ENCODE peak calls at places on chromosomes 16 and 17, in six cellular contexts. U, O, Z, K, P and R are unnamed samples.

GRCh38 chr17:58354541-58355216 is 2.7 kb upstream of the SUPT4H1 start:
- DNase-seq in U (no peak), O (no peak), Z (no peak), K (no peak), P (peak), R (no peak)

GRCh38 chr17:47694018-47694817 is at the start of gene TBKBP1:
- DNase-seq in U (no peak), O (peak), Z (peak), K (peak), P (peak), R (peak)

GRCh38 chr16:65781855-65782254 is 584.6 kb upstream of the CDH5 start:
- DNase-seq in U (no peak), O (no peak), Z (peak), K (no peak), P (no peak), R (no peak)

GRCh38 chr17:66805567-66805966 is 29.4 kb upstream of the CACNG5 start:
- DNase-seq in U (no peak), O (no peak), Z (no peak), K (no peak), P (no peak), R (no peak)

GRCh38 chr17:38569701-38570512 is 35.8 kb downstream of the SRCIN1 start:
- DNase-seq in U (no peak), O (no peak), Z (no peak), K (no peak), P (no peak), R (no peak)

GRCh38 chr17:52537368-52537767 is 378.9 kb upstream of the CA10 start:
- DNase-seq in U (no peak), O (no peak), Z (no peak), K (no peak), P (no peak), R (no peak)

GRCh38 chr16:82824408-82824807 is 197.6 kb downstream of the CDH13 start:
- DNase-seq in U (no peak), O (no peak), Z (no peak), K (no peak), P (no peak), R (no peak)

GRCh38 chr17:76924345-76925332 is 56.4 kb downstream of the MGAT5B start:
- DNase-seq in U (no peak), O (no peak), Z (no peak), K (no peak), P (no peak), R (no peak)

GRCh38 chr16:85462405-85463227 is 150.5 kb upstream of the GSE1 start:
- DNase-seq in U (no peak), O (no peak), Z (no peak), K (no peak), P (peak), R (peak)

GRCh38 chr17:82229686-82230626 is 1.1 kb downstream of the SLC16A3 start:
- DNase-seq in U (no peak), O (peak), Z (peak), K (no peak), P (no peak), R (peak)

GRCh38 chr17:29593546-29594440 is 861 bp downstream of the ANKRD13B start:
- DNase-seq in U (no peak), O (no peak), Z (no peak), K (no peak), P (peak), R (peak)

GRCh38 chr17:32529604-32530003 is 42.8 kb downstream of the CDK5R1 start:
- DNase-seq in U (no peak), O (no peak), Z (no peak), K (no peak), P (no peak), R (no peak)

GRCh38 chr16:30005341-30006094 is 5.3 kb downstream of the DOC2A start:
- DNase-seq in U (no peak), O (peak), Z (peak), K (peak), P (peak), R (peak)

GRCh38 chr17:47692895-47693666 is 880 bp upstream of the TBKBP1 start:
- DNase-seq in U (no peak), O (no peak), Z (peak), K (no peak), P (no peak), R (peak)

GRCh38 chr17:40345161-40346034 is 19.1 kb downstream of the GJD3 start:
- DNase-seq in U (no peak), O (peak), Z (peak), K (peak), P (peak), R (peak)

GRCh38 chr17:10585529-10585928 is 36.1 kb upstream of the MYH2 start:
- DNase-seq in U (no peak), O (no peak), Z (no peak), K (no peak), P (peak), R (no peak)

GRCh38 chr16:81451753-81452680 is 7.4 kb downstream of the CMIP start:
- DNase-seq in U (no peak), O (peak), Z (no peak), K (no peak), P (peak), R (peak)

GRCh38 chr16:84648595-84649510 is 542 bp downstream of the KLHL36 start:
- DNase-seq in U (no peak), O (no peak), Z (no peak), K (peak), P (peak), R (peak)

GRCh38 chr17:29619251-29619650 is 3.5 kb downstream of the CORO6 start:
- DNase-seq in U (no peak), O (no peak), Z (peak), K (no peak), P (no peak), R (peak)

GRCh38 chr16:13770436-13770835 is 149.5 kb upstream of the ERCC4 start:
- DNase-seq in U (no peak), O (no peak), Z (no peak), K (no peak), P (no peak), R (no peak)

GRCh38 chr17:40437095-40437732 is 6.0 kb upstream of the IGFBP4 start:
- DNase-seq in U (no peak), O (no peak), Z (no peak), K (no peak), P (peak), R (peak)

GRCh38 chr17:65277576-65277975 is 140.4 kb downstream of the RGS9 start:
- DNase-seq in U (no peak), O (no peak), Z (no peak), K (no peak), P (no peak), R (no peak)

GRCh38 chr17:33602981-33603380 is 309.9 kb upstream of the ASIC2 start:
- DNase-seq in U (no peak), O (no peak), Z (no peak), K (no peak), P (no peak), R (no peak)

GRCh38 chr16:50207652-50208051 is 54.5 kb downstream of the TENT4B start:
- DNase-seq in U (no peak), O (no peak), Z (peak), K (no peak), P (no peak), R (no peak)

GRCh38 chr16:77896357-77896972 is 108.1 kb downstream of the VAT1L start:
- DNase-seq in U (no peak), O (no peak), Z (no peak), K (no peak), P (no peak), R (peak)

GRCh38 chr17:3557768-3558583 is at the start of gene TRPV3:
- DNase-seq in U (peak), O (no peak), Z (no peak), K (no peak), P (peak), R (no peak)

GRCh38 chr17:46106966-46107644 is 86.1 kb downstream of the KANSL1 start:
- DNase-seq in U (no peak), O (no peak), Z (no peak), K (no peak), P (no peak), R (no peak)

GRCh38 chr16:87665193-87665592 is 62.9 kb downstream of the JPH3 start:
- DNase-seq in U (no peak), O (no peak), Z (no peak), K (no peak), P (no peak), R (no peak)

GRCh38 chr16:87664792-87665191 is 62.5 kb downstream of the JPH3 start:
- DNase-seq in U (no peak), O (no peak), Z (no peak), K (no peak), P (no peak), R (no peak)

GRCh38 chr16:87662254-87663204 is 60.2 kb downstream of the JPH3 start:
- DNase-seq in U (no peak), O (no peak), Z (no peak), K (no peak), P (no peak), R (no peak)

GRCh38 chr16:87658564-87659225 is 56.4 kb downstream of the JPH3 start:
- DNase-seq in U (no peak), O (no peak), Z (no peak), K (no peak), P (no peak), R (no peak)

GRCh38 chr16:87661561-87661960 is 59.3 kb downstream of the JPH3 start:
- DNase-seq in U (no peak), O (peak), Z (peak), K (peak), P (peak), R (peak)
- TF ChIP-seq MAX in U (no peak), O (no peak), Z (no peak), K (no peak), P (peak), R (peak)

DNA sequence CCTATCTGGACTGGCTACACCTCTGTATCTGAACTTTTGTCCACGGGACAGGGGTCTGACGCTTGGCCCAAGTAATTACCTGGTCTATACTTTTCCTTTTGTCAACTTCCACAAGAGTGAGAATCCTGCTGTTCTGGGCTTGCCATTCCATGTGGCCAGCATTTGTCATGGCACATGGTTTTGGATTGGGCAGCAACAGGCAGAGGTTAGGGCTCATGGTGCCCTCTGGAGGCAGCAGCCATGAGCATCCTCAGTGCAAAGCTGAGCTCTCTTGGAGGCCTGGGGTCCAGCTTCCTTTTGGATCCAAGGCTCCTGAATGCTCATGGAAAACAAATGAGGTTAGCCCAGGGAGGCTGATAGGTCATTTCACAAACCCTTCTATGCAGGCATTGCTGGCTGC is 7.5 kb upstream of the EDC4 start:
- DNase-seq in U (no peak), O (peak), Z (peak), K (peak), P (no peak), R (peak)
- TF ChIP-seq CTCF in U (peak), O (peak), Z (peak), K (peak), P (peak), R (peak)

DNA sequence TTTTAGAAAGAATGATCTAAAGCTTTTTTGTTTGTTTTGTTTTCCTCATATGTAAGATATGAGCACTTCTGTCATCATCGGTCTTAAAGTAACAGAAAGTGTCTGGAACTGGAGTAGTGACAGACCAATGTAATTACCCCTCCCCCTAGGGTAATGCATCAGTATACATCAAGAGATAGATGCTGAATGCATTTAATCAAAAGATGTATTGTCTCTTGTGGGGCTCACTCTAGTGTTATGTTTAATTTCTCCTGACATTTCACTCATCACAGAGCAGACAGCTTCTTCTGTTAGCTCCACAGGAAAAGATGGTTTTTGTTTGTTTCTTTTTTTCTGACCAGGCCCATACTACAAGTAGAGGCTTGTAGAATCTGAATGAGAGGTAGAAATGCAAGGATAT is 168.7 kb upstream of the C17orf78 start:
- DNase-seq in U (no peak), O (no peak), Z (no peak), K (no peak), P (no peak), R (no peak)
- TF ChIP-seq MYC in U (no peak), O (no peak), Z (no peak), K (no peak), P (no peak), R (no peak)

GRCh38 chr16:88782454-88783390 is 2.3 kb downstream of the PIEZO1 start:
- DNase-seq in U (no peak), O (no peak), Z (peak), K (no peak), P (peak), R (peak)

GRCh38 chr16:88783391-88784073 is 1.5 kb downstream of the PIEZO1 start:
- DNase-seq in U (no peak), O (no peak), Z (peak), K (no peak), P (no peak), R (peak)

GRCh38 chr16:88780100-88781062 is 4.6 kb downstream of the PIEZO1 start:
- DNase-seq in U (no peak), O (no peak), Z (no peak), K (no peak), P (peak), R (no peak)

GRCh38 chr16:88779406-88780099 is 5.5 kb downstream of the PIEZO1 start:
- DNase-seq in U (no peak), O (no peak), Z (no peak), K (no peak), P (peak), R (no peak)

DNA sequence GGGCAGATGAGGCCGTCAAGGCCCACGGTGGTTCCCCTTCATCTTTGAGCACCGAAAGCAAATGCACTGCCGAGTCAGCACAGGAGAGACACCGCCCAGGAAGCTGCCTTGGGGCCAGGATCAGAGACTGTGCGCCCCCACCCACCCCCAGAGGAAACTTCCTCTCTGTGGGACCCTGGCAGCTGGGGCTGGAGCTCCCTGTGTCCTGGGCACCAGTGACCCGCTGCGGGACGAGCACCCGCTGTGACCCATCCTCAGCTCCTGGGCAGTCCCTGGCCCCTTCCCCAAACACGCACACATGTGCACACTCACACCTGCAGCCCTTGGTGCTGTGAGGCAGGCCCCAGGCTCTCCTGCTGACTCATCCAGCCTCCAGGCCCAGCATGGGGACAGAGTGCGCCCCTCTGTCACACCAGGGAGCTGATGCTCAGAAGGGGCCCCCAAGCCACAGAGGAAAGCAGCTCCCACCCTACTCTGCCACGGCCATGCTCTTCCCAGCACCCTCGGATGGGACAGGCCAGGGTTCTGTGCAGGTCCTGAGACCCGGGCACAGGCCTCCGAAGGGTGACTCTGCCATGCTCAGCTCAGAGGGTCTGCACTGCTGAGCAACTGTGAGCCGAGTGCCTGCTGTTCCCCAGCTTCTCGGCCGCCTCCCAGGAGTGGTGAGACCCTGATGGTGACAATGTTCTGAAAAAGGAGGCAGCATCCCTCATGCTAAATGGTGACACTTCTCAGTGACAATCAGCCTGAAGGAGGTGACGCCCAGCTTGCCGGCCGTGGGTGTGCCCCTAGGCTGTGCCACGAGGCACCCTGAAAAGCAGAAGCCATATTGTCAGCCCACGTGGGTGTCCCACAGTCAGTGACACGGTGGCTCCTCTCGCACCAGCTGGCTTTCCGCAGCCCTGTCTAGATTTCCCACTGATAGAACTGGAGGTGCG is 3.6 kb downstream of the PIEZO1 start:
- DNase-seq in U (no peak), O (no peak), Z (no peak), K (no peak), P (peak), R (peak)
- TF ChIP-seq MAX in U (peak), O (no peak), Z (no peak), K (no peak), P (peak), R (peak)

GRCh38 chr17:74748529-74749261 is at the start of gene NHERF1:
- DNase-seq in U (peak), O (peak), Z (no peak), K (peak), P (peak), R (peak)
- TF ChIP-seq CTCF in U (peak), O (peak), Z (peak), K (no peak), P (peak), R (peak)

GRCh38 chr17:17072546-17072945 is 30.3 kb downstream of the MPRIP start:
- DNase-seq in U (no peak), O (no peak), Z (no peak), K (no peak), P (no peak), R (no peak)
- TF ChIP-seq MYC in U (no peak), O (no peak), Z (no peak), K (no peak), P (no peak), R (no peak)